ENCODE peak calls at places on chromosome 4, in seven cellular contexts. Z, N, I, C, X, U and O are unnamed samples.

GRCh38 chr4:151809716-151810115 is 48.9 kb upstream of the GATB start:
- DNase-seq in Z (no peak), N (no peak), I (no peak), C (no peak), X (no peak), U (no peak), O (no peak)

GRCh38 chr4:89469930-89470375 is 162.4 kb upstream of the GPRIN3 start:
- DNase-seq in Z (peak; percentile 92), N (peak; percentile 98), I (no peak), C (no peak), X (no peak), U (no peak), O (no peak)

GRCh38 chr4:84499065-84499982 is at the start of gene NKX6-1:
- DNase-seq in Z (peak; percentile 56), N (peak; percentile 53), I (peak; percentile 88), C (peak; percentile 55), X (peak; percentile 93), U (peak; percentile 95), O (peak; percentile 96)

GRCh38 chr4:83205760-83206159 is 78.8 kb downstream of the COQ2 start:
- DNase-seq in Z (no peak), N (no peak), I (no peak), C (no peak), X (no peak), U (no peak), O (no peak)

GRCh38 chr4:116829187-116829586 is 256.2 kb downstream of the TRAM1L1 start:
- DNase-seq in Z (no peak), N (no peak), I (no peak), C (peak; percentile 0), X (no peak), U (peak; percentile 62), O (no peak)

GRCh38 chr4:25767877-25768475 is 94.8 kb downstream of the SEL1L3 start:
- DNase-seq in Z (peak; percentile 67), N (peak; percentile 79), I (peak; percentile 72), C (peak; percentile 55), X (no peak), U (peak; percentile 60), O (peak; percentile 79)

GRCh38 chr4:103934178-103934789 is 214.5 kb upstream of the TACR3 start:
- DNase-seq in Z (peak; percentile 47), N (peak; percentile 28), I (peak; percentile 39), C (peak; percentile 4), X (no peak), U (no peak), O (peak; percentile 47)

GRCh38 chr4:84821064-84821463 is 145.4 kb downstream of the WDFY3 start:
- DNase-seq in Z (no peak), N (no peak), I (no peak), C (no peak), X (no peak), U (no peak), O (no peak)

GRCh38 chr4:157303471-157303960 is 83.0 kb downstream of the GRIA2 start:
- DNase-seq in Z (no peak), N (no peak), I (no peak), C (no peak), X (no peak), U (no peak), O (peak; percentile 5)

GRCh38 chr4:112927544-112927943 is 121.9 kb upstream of the ANK2 start:
- DNase-seq in Z (peak; percentile 59), N (no peak), I (no peak), C (peak; percentile 67), X (no peak), U (no peak), O (no peak)

GRCh38 chr4:47531241-47531953 is 46.3 kb downstream of the ATP10D start:
- DNase-seq in Z (peak; percentile 83), N (peak; percentile 90), I (peak; percentile 21), C (peak; percentile 35), X (no peak), U (no peak), O (peak; percentile 87)

GRCh38 chr4:4995866-4996265 is 23.4 kb downstream of the CYTL1 start:
- DNase-seq in Z (no peak), N (no peak), I (no peak), C (no peak), X (no peak), U (no peak), O (no peak)

GRCh38 chr4:133865606-133866327 is 335.8 kb downstream of the PABPC4L start:
- DNase-seq in Z (peak; percentile 96), N (peak; percentile 99), I (peak; percentile 14), C (peak; percentile 33), X (no peak), U (no peak), O (peak; percentile 92)

GRCh38 chr4:133868856-133869255 is 332.7 kb downstream of the PABPC4L start:
- DNase-seq in Z (no peak), N (no peak), I (no peak), C (no peak), X (no peak), U (no peak), O (no peak)

GRCh38 chr4:133866328-133866699 is 335.3 kb downstream of the PABPC4L start:
- DNase-seq in Z (peak; percentile 42), N (peak; percentile 28), I (no peak), C (no peak), X (no peak), U (no peak), O (peak; percentile 21)

DNA sequence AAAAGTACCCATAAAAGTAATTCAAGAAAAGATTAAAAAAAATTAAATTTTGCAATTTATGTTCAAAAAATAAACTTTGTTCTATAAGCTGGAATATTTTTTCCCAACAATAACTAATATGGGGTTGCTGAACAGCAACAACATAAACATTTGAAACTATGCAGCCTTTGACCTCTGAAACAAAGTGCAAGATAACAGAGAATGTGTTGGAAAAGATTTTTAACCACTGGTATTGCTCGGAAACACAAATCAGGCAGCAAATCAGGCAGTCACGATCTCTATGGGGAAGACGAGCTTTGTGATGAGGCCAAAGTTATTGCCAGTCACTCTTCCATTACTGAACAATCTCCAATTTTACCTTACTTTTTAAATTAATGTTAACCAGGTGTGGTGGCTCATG is 332.1 kb downstream of the PABPC4L start:
- DNase-seq in Z (no peak), N (no peak), I (no peak), C (no peak), X (no peak), U (no peak), O (no peak)
- H2BK5ac ChIP-seq in Z (no peak overlapping the region), N (no peak overlapping the region), I (no peak overlapping the region), C (no peak overlapping the region), X (no peak overlapping the region), U (no peak overlapping the region), O (no peak overlapping the region)

GRCh38 chr4:95651891-95652290 is 103.1 kb upstream of the UNC5C start:
- DNase-seq in Z (no peak), N (no peak), I (no peak), C (no peak), X (no peak), U (no peak), O (no peak)
- H3K4ac ChIP-seq in Z (no peak overlapping the region), N (no peak overlapping the region), I (no peak overlapping the region), C (no peak overlapping the region), X (no peak overlapping the region), U (no peak overlapping the region), O (no peak overlapping the region)

GRCh38 chr4:140315032-140315826 is 58.2 kb upstream of the SCOC start:
- DNase-seq in Z (no peak), N (peak; percentile 20), I (no peak), C (no peak), X (no peak), U (no peak), O (no peak)
- H2BK5ac ChIP-seq in Z (no peak overlapping the region), N (no peak overlapping the region), I (no peak overlapping the region), C (no peak overlapping the region), X (no peak overlapping the region), U (no peak overlapping the region), O (no peak overlapping the region)

GRCh38 chr4:64738240-64738639 is 329.0 kb upstream of the TECRL start:
- DNase-seq in Z (no peak), N (no peak), I (no peak), C (no peak), X (no peak), U (no peak), O (peak; percentile 51)

GRCh38 chr4:64736999-64737853 is 328.0 kb upstream of the TECRL start:
- DNase-seq in Z (no peak), N (no peak), I (no peak), C (no peak), X (no peak), U (no peak), O (no peak)
- H3K4ac ChIP-seq in Z (no peak overlapping the region), N (no peak overlapping the region), I (no peak overlapping the region), C (no peak overlapping the region), X (no peak overlapping the region), U (no peak overlapping the region), O (no peak overlapping the region)

GRCh38 chr4:55560096-55560495 is 13.4 kb upstream of the CLOCK start:
- DNase-seq in Z (no peak), N (no peak), I (no peak), C (no peak), X (no peak), U (no peak), O (no peak)

GRCh38 chr4:55561884-55562283 is 15.2 kb upstream of the CLOCK start:
- DNase-seq in Z (no peak), N (no peak), I (no peak), C (no peak), X (no peak), U (no peak), O (no peak)
- H2BK5ac ChIP-seq in Z (no peak overlapping the region), N (no peak overlapping the region), I (no peak overlapping the region), C (no peak overlapping the region), X (no peak overlapping the region), U (no peak overlapping the region), O (no peak overlapping the region)

GRCh38 chr4:110623710-110624015 is 786 bp upstream of the PITX2 start:
- DNase-seq in Z (no peak), N (no peak), I (no peak), C (no peak), X (no peak), U (no peak), O (no peak)

GRCh38 chr4:110624016-110624770 is 1.3 kb upstream of the PITX2 start:
- DNase-seq in Z (no peak), N (no peak), I (no peak), C (no peak), X (no peak), U (no peak), O (peak; percentile 55)

GRCh38 chr4:110626532-110627153 is 3.8 kb upstream of the PITX2 start:
- DNase-seq in Z (no peak), N (no peak), I (no peak), C (no peak), X (no peak), U (peak; percentile 63), O (peak; percentile 53)

GRCh38 chr4:110625593-110626292 is 2.9 kb upstream of the PITX2 start:
- DNase-seq in Z (peak; percentile 44), N (no peak), I (no peak), C (no peak), X (no peak), U (no peak), O (peak; percentile 81)

GRCh38 chr4:110624904-110625494 is 2.1 kb upstream of the PITX2 start:
- DNase-seq in Z (no peak), N (no peak), I (no peak), C (no peak), X (no peak), U (no peak), O (peak; percentile 51)
- H3K4ac ChIP-seq in Z (no peak overlapping the region), N (no peak overlapping the region), I (no peak overlapping the region), C (no peak overlapping the region), X (no peak overlapping the region), U (no peak overlapping the region), O (no peak overlapping the region)